ENCODE peak calls at places on chromosomes 3 and 15, in nine cellular contexts. One of them, this sample, is unnamed.

GRCh38 chr3:113377158-113377557 is 64.1 kb downstream of the CFAP44 start:
- DNase-seq in hypothalamus: no peak
- DNase-seq in iPS-NIHi11: no peak
- DNase-seq in fibroblast of lung: no peak
- DNase-seq in NCI-H1436: no peak
- DNase-seq in stromal cell of bone marrow: no peak
- DNase-seq in effector CD4-positive, alpha-beta T cell: no peak
- DNase-seq in activated CD4-positive, alpha-beta T cell treated with anti-CD3 and anti-CD28 coated beads, Interleukin-2, amount 50 U/mL, for 1 hour: no peak
- DNase-seq in mesendoderm: no peak
- DNase-seq in this sample: no peak

GRCh38 chr3:131794766-131795381 is 239.9 kb downstream of the CPNE4 start:
- DNase-seq in hypothalamus: peak
- DNase-seq in mesendoderm: peak
- DNase-seq in stromal cell of bone marrow: peak
- DNase-seq in fibroblast of lung: peak
- DNase-seq in activated CD4-positive, alpha-beta T cell treated with anti-CD3 and anti-CD28 coated beads, Interleukin-2, amount 50 U/mL, for 1 hour: no peak
- DNase-seq in NCI-H1436: peak
- DNase-seq in iPS-NIHi11: peak
- DNase-seq in effector CD4-positive, alpha-beta T cell: no peak
- DNase-seq in this sample: peak

GRCh38 chr15:60704129-60704528 is 225.2 kb upstream of the ICE2 start:
- DNase-seq in effector CD4-positive, alpha-beta T cell: peak
- DNase-seq in NCI-H1436: no peak
- DNase-seq in iPS-NIHi11: no peak
- DNase-seq in mesendoderm: no peak
- DNase-seq in hypothalamus: no peak
- DNase-seq in activated CD4-positive, alpha-beta T cell treated with anti-CD3 and anti-CD28 coated beads, Interleukin-2, amount 50 U/mL, for 1 hour: peak
- DNase-seq in fibroblast of lung: no peak
- DNase-seq in stromal cell of bone marrow: no peak
- DNase-seq in this sample: no peak

GRCh38 chr3:45965281-45966052 is 22.2 kb downstream of the CXCR6 start:
- DNase-seq in fibroblast of lung: no peak
- DNase-seq in NCI-H1436: no peak
- DNase-seq in iPS-NIHi11: no peak
- DNase-seq in mesendoderm: no peak
- DNase-seq in effector CD4-positive, alpha-beta T cell: peak
- DNase-seq in activated CD4-positive, alpha-beta T cell treated with anti-CD3 and anti-CD28 coated beads, Interleukin-2, amount 50 U/mL, for 1 hour: no peak
- DNase-seq in hypothalamus: no peak
- DNase-seq in stromal cell of bone marrow: no peak
- DNase-seq in this sample: no peak

GRCh38 chr3:15983232-15983631 is 185.5 kb upstream of the ANKRD28 start:
- DNase-seq in NCI-H1436: no peak
- DNase-seq in activated CD4-positive, alpha-beta T cell treated with anti-CD3 and anti-CD28 coated beads, Interleukin-2, amount 50 U/mL, for 1 hour: no peak
- DNase-seq in hypothalamus: no peak
- DNase-seq in fibroblast of lung: peak
- DNase-seq in stromal cell of bone marrow: peak
- DNase-seq in effector CD4-positive, alpha-beta T cell: no peak
- DNase-seq in iPS-NIHi11: no peak
- DNase-seq in mesendoderm: no peak
- DNase-seq in this sample: peak

GRCh38 chr3:129039271-129040038 is 21.1 kb upstream of the GP9 start:
- DNase-seq in activated CD4-positive, alpha-beta T cell treated with anti-CD3 and anti-CD28 coated beads, Interleukin-2, amount 50 U/mL, for 1 hour: no peak
- DNase-seq in fibroblast of lung: no peak
- DNase-seq in mesendoderm: no peak
- DNase-seq in iPS-NIHi11: no peak
- DNase-seq in stromal cell of bone marrow: no peak
- DNase-seq in hypothalamus: no peak
- DNase-seq in NCI-H1436: peak
- DNase-seq in effector CD4-positive, alpha-beta T cell: no peak
- DNase-seq in this sample: no peak

GRCh38 chr3:164851905-164852304 is 226.4 kb downstream of the SI start:
- DNase-seq in stromal cell of bone marrow: no peak
- DNase-seq in hypothalamus: no peak
- DNase-seq in mesendoderm: no peak
- DNase-seq in effector CD4-positive, alpha-beta T cell: no peak
- DNase-seq in NCI-H1436: no peak
- DNase-seq in fibroblast of lung: no peak
- DNase-seq in iPS-NIHi11: no peak
- DNase-seq in activated CD4-positive, alpha-beta T cell treated with anti-CD3 and anti-CD28 coated beads, Interleukin-2, amount 50 U/mL, for 1 hour: no peak
- DNase-seq in this sample: no peak

GRCh38 chr15:42994546-42994945 is 74.0 kb upstream of the TTBK2 start:
- DNase-seq in effector CD4-positive, alpha-beta T cell: no peak
- DNase-seq in iPS-NIHi11: no peak
- DNase-seq in mesendoderm: peak
- DNase-seq in fibroblast of lung: peak
- DNase-seq in NCI-H1436: no peak
- DNase-seq in stromal cell of bone marrow: no peak
- DNase-seq in activated CD4-positive, alpha-beta T cell treated with anti-CD3 and anti-CD28 coated beads, Interleukin-2, amount 50 U/mL, for 1 hour: no peak
- DNase-seq in hypothalamus: no peak
- DNase-seq in this sample: peak

GRCh38 chr3:141625506-141625905 is 112.6 kb upstream of the RNF7 start:
- DNase-seq in NCI-H1436: no peak
- DNase-seq in effector CD4-positive, alpha-beta T cell: no peak
- DNase-seq in mesendoderm: no peak
- DNase-seq in stromal cell of bone marrow: peak
- DNase-seq in iPS-NIHi11: no peak
- DNase-seq in fibroblast of lung: peak
- DNase-seq in activated CD4-positive, alpha-beta T cell treated with anti-CD3 and anti-CD28 coated beads, Interleukin-2, amount 50 U/mL, for 1 hour: no peak
- DNase-seq in hypothalamus: no peak
- DNase-seq in this sample: no peak

GRCh38 chr3:165128544-165128943 is 50.2 kb upstream of the SI start:
- DNase-seq in fibroblast of lung: no peak
- DNase-seq in activated CD4-positive, alpha-beta T cell treated with anti-CD3 and anti-CD28 coated beads, Interleukin-2, amount 50 U/mL, for 1 hour: no peak
- DNase-seq in iPS-NIHi11: no peak
- DNase-seq in mesendoderm: no peak
- DNase-seq in effector CD4-positive, alpha-beta T cell: no peak
- DNase-seq in NCI-H1436: no peak
- DNase-seq in stromal cell of bone marrow: no peak
- DNase-seq in hypothalamus: no peak
- DNase-seq in this sample: no peak

GRCh38 chr15:92682772-92683510 is 27.4 kb upstream of the FAM174B start:
- DNase-seq in NCI-H1436: no peak
- DNase-seq in mesendoderm: no peak
- DNase-seq in iPS-NIHi11: no peak
- DNase-seq in stromal cell of bone marrow: no peak
- DNase-seq in effector CD4-positive, alpha-beta T cell: no peak
- DNase-seq in fibroblast of lung: peak
- DNase-seq in hypothalamus: no peak
- DNase-seq in activated CD4-positive, alpha-beta T cell treated with anti-CD3 and anti-CD28 coated beads, Interleukin-2, amount 50 U/mL, for 1 hour: no peak
- DNase-seq in this sample: no peak